ENCODE peak calls at places on chromosome 12, in five cellular contexts. R is stomach, Y is tibial nerve, D is astrocyte of the spinal cord, X is body of pancreas. P is an unnamed sample.

GRCh38 chr12:58844161-58844560 is 76.1 kb downstream of the LRIG3 start:
- DNase-seq in R (no peak), Y (no peak), D (no peak), X (no peak), P (no peak)

GRCh38 chr12:108187831-108188230 is 58.7 kb downstream of the WSCD2 start:
- DNase-seq in R (no peak), Y (no peak), D (no peak), X (no peak), P (no peak)

GRCh38 chr12:45232771-45233372 is 17.0 kb downstream of the ANO6 start:
- DNase-seq in R (peak), Y (no peak), D (peak), X (peak), P (peak)

GRCh38 chr12:126668538-126668937 is 1598.4 kb upstream of the TMEM132C start:
- DNase-seq in R (no peak), Y (no peak), D (peak), X (no peak), P (peak)

GRCh38 chr12:50765325-50765911 is 1.5 kb downstream of the ATF1 start:
- DNase-seq in R (peak), Y (no peak), D (peak), X (peak), P (peak)

GRCh38 chr12:8544295-8544694 is 3.6 kb upstream of the CLEC4E start:
- DNase-seq in R (peak), Y (peak), D (peak), X (peak), P (peak)

GRCh38 chr12:53004582-53004981 is 1.7 kb upstream of the EIF4B start:
- DNase-seq in R (no peak), Y (no peak), D (no peak), X (no peak), P (no peak)

GRCh38 chr12:56188116-56188785 is 1.0 kb downstream of the SMARCC2 start:
- DNase-seq in R (no peak), Y (no peak), D (no peak), X (no peak), P (no peak)

GRCh38 chr12:129959889-129960288 is 56.1 kb upstream of the TMEM132D start:
- DNase-seq in R (no peak), Y (no peak), D (no peak), X (no peak), P (no peak)

GRCh38 chr12:108735855-108736254 is 4.5 kb upstream of the CORO1C start:
- DNase-seq in R (no peak), Y (no peak), D (no peak), X (no peak), P (no peak)

GRCh38 chr12:27107976-27108375 is 25.6 kb upstream of the C12orf71 start:
- DNase-seq in R (no peak), Y (no peak), D (no peak), X (no peak), P (no peak)

GRCh38 chr12:27109339-27110023 is 27.1 kb upstream of the C12orf71 start:
- DNase-seq in R (no peak), Y (no peak), D (no peak), X (no peak), P (no peak)

DNA sequence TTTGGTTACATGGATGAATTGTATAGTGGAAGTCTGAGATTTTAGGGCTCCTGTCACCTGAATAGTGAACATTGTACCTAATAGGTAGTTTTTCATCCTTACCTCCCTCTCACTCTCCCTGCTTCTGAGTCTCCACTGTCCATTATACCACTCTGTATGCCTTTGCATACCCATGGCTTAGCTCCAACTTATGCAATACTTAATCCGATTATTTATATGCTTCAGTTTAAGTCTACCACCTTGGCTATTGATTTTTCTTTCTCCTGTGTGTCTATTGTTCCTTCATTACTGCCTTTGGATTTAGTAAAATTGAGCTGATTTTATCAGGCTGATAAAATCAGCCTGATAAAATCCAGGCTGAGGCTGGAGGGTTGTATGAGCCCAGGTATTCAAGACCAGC is 30.5 kb upstream of the C12orf71 start:
- DNase-seq in R (no peak), Y (no peak), D (no peak), X (no peak), P (no peak)
- TF ChIP-seq CTCF in R (no peak), Y (no peak), D (no peak), X (no peak), P (no peak)

DNA sequence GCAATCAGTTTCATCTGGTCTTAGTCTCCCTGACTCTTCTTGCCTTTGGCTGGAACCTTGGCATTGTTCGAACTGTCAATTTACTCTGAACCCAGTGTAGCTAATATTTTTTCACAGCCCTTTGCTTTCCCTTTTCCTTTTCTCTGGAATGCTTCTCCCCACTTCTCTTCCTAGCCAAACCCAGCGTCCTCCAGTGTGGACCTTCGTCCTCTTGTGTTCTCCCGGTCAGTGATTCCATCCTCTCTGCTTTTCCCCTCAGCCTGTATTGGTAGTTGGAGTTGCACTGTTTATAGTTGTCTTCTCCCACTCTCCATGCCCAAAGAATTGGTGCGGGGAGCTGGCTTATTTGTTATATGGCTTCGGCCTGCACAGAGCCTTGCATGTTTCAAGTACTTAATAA is 9.4 kb downstream of the ACVR1B start:
- DNase-seq in R (no peak), Y (no peak), D (no peak), X (no peak), P (no peak)
- TF ChIP-seq CTCF in R (no peak), Y (no peak), D (no peak), X (no peak), P (no peak)

GRCh38 chr12:49720214-49720613 is 13.0 kb upstream of the FMNL3 start:
- DNase-seq in R (no peak), Y (no peak), D (no peak), X (no peak), P (no peak)
- TF ChIP-seq CTCF in R (peak), Y (no peak), D (no peak), X (no peak), P (peak)

GRCh38 chr12:61538951-61539350 is 721.3 kb upstream of the USP15 start:
- DNase-seq in R (no peak), Y (no peak), D (no peak), X (no peak), P (no peak)
- TF ChIP-seq CTCF in R (no peak), Y (no peak), D (no peak), X (no peak), P (peak)

GRCh38 chr12:3035815-3036702 is 41.1 kb upstream of the TSPAN9 start:
- DNase-seq in R (no peak), Y (no peak), D (peak), X (no peak), P (peak)
- TF ChIP-seq CTCF in R (no peak), Y (peak), D (peak), X (no peak), P (peak)

DNA sequence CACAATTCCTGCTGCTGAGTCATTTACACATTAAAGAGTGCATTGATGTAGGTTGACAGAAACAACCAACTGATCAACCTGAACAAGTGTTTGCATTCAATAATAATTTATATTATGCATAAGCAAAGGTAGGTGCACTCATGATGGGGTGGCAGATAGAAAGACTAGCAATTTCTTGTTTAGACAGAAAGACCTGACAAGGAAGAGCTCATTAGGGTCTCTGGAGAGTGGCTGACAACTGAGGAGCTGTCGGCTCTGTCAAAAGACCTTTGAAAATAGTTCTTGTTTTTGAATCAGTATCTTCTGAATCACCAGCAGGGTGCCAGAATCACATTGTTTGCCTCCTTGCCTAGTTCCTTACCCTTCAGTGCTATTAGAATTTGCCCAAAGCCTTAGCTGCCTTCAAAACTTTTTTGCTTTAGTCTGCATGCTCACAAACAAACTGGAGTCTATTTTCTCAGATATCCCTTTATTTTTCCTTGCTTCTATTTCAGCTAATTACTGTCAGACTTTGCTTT is 234.7 kb downstream of the BTG1 start:
- DNase-seq in R (no peak), Y (no peak), D (no peak), X (no peak), P (no peak)
- TF ChIP-seq CTCF in R (no peak), Y (no peak), D (no peak), X (no peak), P (no peak)

GRCh38 chr12:64389154-64389553 is 1.4 kb downstream of the C12orf56 start:
- DNase-seq in R (no peak), Y (no peak), D (no peak), X (no peak), P (no peak)

GRCh38 chr12:64395739-64396138 is 5.2 kb upstream of the C12orf56 start:
- DNase-seq in R (no peak), Y (no peak), D (no peak), X (no peak), P (no peak)

GRCh38 chr12:64387201-64387816 is 3.2 kb downstream of the C12orf56 start:
- DNase-seq in R (no peak), Y (no peak), D (no peak), X (no peak), P (no peak)

GRCh38 chr12:64390275-64390851 is at the start of gene C12orf56:
- DNase-seq in R (no peak), Y (no peak), D (no peak), X (peak), P (no peak)

DNA sequence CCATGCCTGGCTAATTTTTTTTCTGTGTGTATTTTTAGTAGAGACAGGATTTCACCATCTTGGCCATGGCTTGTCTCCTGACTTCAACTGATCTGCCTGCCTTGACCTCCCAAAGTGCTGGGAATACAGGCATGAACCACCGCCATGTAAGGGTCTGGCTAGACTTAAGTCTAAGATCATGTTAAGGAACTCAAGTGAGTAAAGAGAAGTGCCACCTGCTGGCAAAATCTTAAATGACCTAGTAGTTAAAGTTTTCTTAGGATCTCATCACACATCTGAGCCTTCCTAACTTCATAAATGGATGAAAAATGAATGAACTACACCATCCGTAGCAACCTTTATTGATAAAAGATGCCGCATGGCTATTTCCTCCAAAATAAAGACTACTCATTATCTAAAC is 1.7 kb upstream of the C12orf56 start:
- DNase-seq in R (no peak), Y (no peak), D (peak), X (no peak), P (peak)
- TF ChIP-seq CTCF in R (no peak), Y (no peak), D (peak), X (no peak), P (peak)